ENCODE peak calls at places on chromosomes 6 and 20, in ten cellular contexts. One of them, this sample, is unnamed.

GRCh38 chr20:63260521-63260920 is 6.3 kb upstream of the NKAIN4 start:
- DNase-seq in GM06990: no peak
- DNase-seq in IMR-90: no peak
- DNase-seq in endodermal cell: no peak
- DNase-seq in heart right ventricle: no peak
- DNase-seq in GM10248: no peak
- DNase-seq in endothelial cell of umbilical vein: no peak
- DNase-seq in PC-3: no peak
- DNase-seq in cardiac muscle cell: no peak
- DNase-seq in WERI-Rb-1: no peak
- DNase-seq in this sample: no peak

GRCh38 chr6:16301511-16301910 is 63.1 kb downstream of the GMPR start:
- DNase-seq in WERI-Rb-1: no peak
- DNase-seq in heart right ventricle: no peak
- DNase-seq in endodermal cell: peak; percentile 35
- DNase-seq in cardiac muscle cell: no peak
- DNase-seq in endothelial cell of umbilical vein: no peak
- DNase-seq in PC-3: no peak
- DNase-seq in IMR-90: no peak
- DNase-seq in GM06990: peak; percentile 33
- DNase-seq in GM10248: peak; percentile 64
- DNase-seq in this sample: no peak

GRCh38 chr6:34161857-34162515 is 16.1 kb upstream of the GRM4 start:
- DNase-seq in GM06990: no peak
- DNase-seq in endodermal cell: no peak
- DNase-seq in heart right ventricle: no peak
- DNase-seq in IMR-90: no peak
- DNase-seq in endothelial cell of umbilical vein: no peak
- DNase-seq in WERI-Rb-1: peak; percentile 39
- DNase-seq in cardiac muscle cell: no peak
- DNase-seq in PC-3: no peak
- DNase-seq in GM10248: no peak
- DNase-seq in this sample: no peak

GRCh38 chr6:136265101-136265500 is 15.0 kb upstream of the MTFR2 start:
- DNase-seq in cardiac muscle cell: no peak
- DNase-seq in endothelial cell of umbilical vein: no peak
- DNase-seq in endodermal cell: no peak
- DNase-seq in PC-3: no peak
- DNase-seq in GM06990: no peak
- DNase-seq in WERI-Rb-1: no peak
- DNase-seq in GM10248: no peak
- DNase-seq in heart right ventricle: no peak
- DNase-seq in IMR-90: no peak
- DNase-seq in this sample: no peak

GRCh38 chr6:168101201-168102092 is 22.4 kb upstream of the FRMD1 start:
- DNase-seq in cardiac muscle cell: peak; percentile 54
- DNase-seq in endothelial cell of umbilical vein: no peak
- DNase-seq in heart right ventricle: no peak
- DNase-seq in endodermal cell: no peak
- DNase-seq in GM10248: no peak
- DNase-seq in GM06990: no peak
- DNase-seq in PC-3: no peak
- DNase-seq in IMR-90: no peak
- DNase-seq in WERI-Rb-1: no peak
- DNase-seq in this sample: no peak

GRCh38 chr6:27242589-27243265 is 4.8 kb upstream of the PRSS16 start:
- DNase-seq in WERI-Rb-1: no peak
- DNase-seq in cardiac muscle cell: no peak
- DNase-seq in PC-3: no peak
- DNase-seq in IMR-90: no peak
- DNase-seq in heart right ventricle: no peak
- DNase-seq in GM06990: no peak
- DNase-seq in endodermal cell: no peak
- DNase-seq in endothelial cell of umbilical vein: no peak
- DNase-seq in GM10248: no peak
- DNase-seq in this sample: no peak

GRCh38 chr6:678515-678914 is 14.4 kb downstream of the EXOC2 start:
- DNase-seq in endodermal cell: no peak
- DNase-seq in endothelial cell of umbilical vein: no peak
- DNase-seq in heart right ventricle: no peak
- DNase-seq in GM06990: no peak
- DNase-seq in WERI-Rb-1: no peak
- DNase-seq in GM10248: no peak
- DNase-seq in IMR-90: no peak
- DNase-seq in PC-3: no peak
- DNase-seq in cardiac muscle cell: no peak
- DNase-seq in this sample: no peak

GRCh38 chr20:5127204-5127858 is 523 bp downstream of the CDS2 start:
- DNase-seq in endodermal cell: peak; percentile 82
- DNase-seq in PC-3: peak; percentile 54
- DNase-seq in IMR-90: peak; percentile 56
- DNase-seq in GM06990: peak; percentile 75
- DNase-seq in endothelial cell of umbilical vein: peak; percentile 56
- DNase-seq in cardiac muscle cell: peak; percentile 24
- DNase-seq in GM10248: peak; percentile 53
- DNase-seq in WERI-Rb-1: peak; percentile 69
- DNase-seq in heart right ventricle: peak; percentile 49
- DNase-seq in this sample: peak; percentile 45

GRCh38 chr6:114090626-114091025 is 119.7 kb upstream of the HDAC2 start:
- DNase-seq in PC-3: no peak
- DNase-seq in GM06990: no peak
- DNase-seq in WERI-Rb-1: no peak
- DNase-seq in endodermal cell: no peak
- DNase-seq in cardiac muscle cell: no peak
- DNase-seq in endothelial cell of umbilical vein: no peak
- DNase-seq in heart right ventricle: no peak
- DNase-seq in GM10248: no peak
- DNase-seq in IMR-90: no peak
- DNase-seq in this sample: no peak

GRCh38 chr6:10745116-10745515 is 2.5 kb upstream of the TMEM14B start:
- DNase-seq in cardiac muscle cell: no peak
- DNase-seq in GM06990: no peak
- DNase-seq in endothelial cell of umbilical vein: no peak
- DNase-seq in PC-3: no peak
- DNase-seq in endodermal cell: no peak
- DNase-seq in heart right ventricle: no peak
- DNase-seq in GM10248: no peak
- DNase-seq in WERI-Rb-1: no peak
- DNase-seq in IMR-90: no peak
- DNase-seq in this sample: no peak

GRCh38 chr20:31257364-31257763 is at the start of gene DEFB115:
- DNase-seq in IMR-90: no peak
- DNase-seq in endothelial cell of umbilical vein: no peak
- DNase-seq in endodermal cell: no peak
- DNase-seq in GM06990: no peak
- DNase-seq in GM10248: no peak
- DNase-seq in cardiac muscle cell: no peak
- DNase-seq in WERI-Rb-1: no peak
- DNase-seq in heart right ventricle: no peak
- DNase-seq in PC-3: peak; percentile 4
- DNase-seq in this sample: no peak

GRCh38 chr20:31256959-31257358 is 505 bp upstream of the DEFB115 start:
- DNase-seq in heart right ventricle: no peak
- DNase-seq in WERI-Rb-1: no peak
- DNase-seq in endodermal cell: no peak
- DNase-seq in GM06990: no peak
- DNase-seq in cardiac muscle cell: no peak
- DNase-seq in endothelial cell of umbilical vein: no peak
- DNase-seq in PC-3: no peak
- DNase-seq in IMR-90: no peak
- DNase-seq in GM10248: no peak
- DNase-seq in this sample: no peak

GRCh38 chr20:31260326-31260932 is 3.0 kb downstream of the DEFB115 start:
- DNase-seq in endothelial cell of umbilical vein: no peak
- DNase-seq in GM10248: no peak
- DNase-seq in WERI-Rb-1: peak; percentile 17
- DNase-seq in PC-3: peak; percentile 49
- DNase-seq in GM06990: no peak
- DNase-seq in cardiac muscle cell: no peak
- DNase-seq in endodermal cell: no peak
- DNase-seq in IMR-90: no peak
- DNase-seq in heart right ventricle: no peak
- DNase-seq in this sample: peak; percentile 48
- TF ChIP-seq CTCF in endothelial cell of umbilical vein: peak; percentile 24
- TF ChIP-seq CTCF in GM10248: peak; percentile 51
- TF ChIP-seq CTCF in WERI-Rb-1: peak; percentile 79
- TF ChIP-seq CTCF in PC-3: peak; percentile 70
- TF ChIP-seq CTCF in GM06990: peak; percentile 57
- TF ChIP-seq CTCF in cardiac muscle cell: no peak
- TF ChIP-seq CTCF in endodermal cell: peak; percentile 59
- TF ChIP-seq CTCF in IMR-90: peak; percentile 12
- TF ChIP-seq CTCF in heart right ventricle: peak; percentile 23
- TF ChIP-seq CTCF in this sample: peak; percentile 78

DNA sequence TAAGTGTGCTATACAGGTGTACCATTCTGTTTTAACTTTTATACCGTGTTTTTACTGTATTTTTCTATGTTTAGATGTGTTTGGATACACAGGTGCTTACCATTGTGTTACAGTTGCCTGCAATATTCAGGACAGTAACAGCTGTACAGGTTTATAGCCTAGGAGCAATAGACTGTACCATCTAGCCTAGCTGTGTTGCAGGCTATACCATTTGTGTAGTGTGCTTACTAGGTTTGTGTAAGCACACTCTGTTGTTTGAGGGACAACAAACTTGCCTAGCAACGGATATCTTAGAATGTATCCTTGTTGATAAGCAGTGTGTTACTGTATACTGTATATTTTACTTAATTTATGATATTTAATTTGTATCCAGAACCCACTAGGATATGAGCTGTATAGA is 35.2 kb downstream of the ADGB start:
- DNase-seq in heart right ventricle: no peak
- DNase-seq in WERI-Rb-1: no peak
- DNase-seq in endodermal cell: no peak
- DNase-seq in GM06990: no peak
- DNase-seq in PC-3: no peak
- DNase-seq in cardiac muscle cell: no peak
- DNase-seq in IMR-90: no peak
- DNase-seq in GM10248: no peak
- DNase-seq in endothelial cell of umbilical vein: no peak
- DNase-seq in this sample: no peak
- TF ChIP-seq CTCF in heart right ventricle: no peak
- TF ChIP-seq CTCF in WERI-Rb-1: no peak
- TF ChIP-seq CTCF in endodermal cell: no peak
- TF ChIP-seq CTCF in GM06990: no peak
- TF ChIP-seq CTCF in PC-3: no peak
- TF ChIP-seq CTCF in cardiac muscle cell: no peak
- TF ChIP-seq CTCF in IMR-90: no peak
- TF ChIP-seq CTCF in GM10248: no peak
- TF ChIP-seq CTCF in endothelial cell of umbilical vein: no peak
- TF ChIP-seq CTCF in this sample: no peak

DNA sequence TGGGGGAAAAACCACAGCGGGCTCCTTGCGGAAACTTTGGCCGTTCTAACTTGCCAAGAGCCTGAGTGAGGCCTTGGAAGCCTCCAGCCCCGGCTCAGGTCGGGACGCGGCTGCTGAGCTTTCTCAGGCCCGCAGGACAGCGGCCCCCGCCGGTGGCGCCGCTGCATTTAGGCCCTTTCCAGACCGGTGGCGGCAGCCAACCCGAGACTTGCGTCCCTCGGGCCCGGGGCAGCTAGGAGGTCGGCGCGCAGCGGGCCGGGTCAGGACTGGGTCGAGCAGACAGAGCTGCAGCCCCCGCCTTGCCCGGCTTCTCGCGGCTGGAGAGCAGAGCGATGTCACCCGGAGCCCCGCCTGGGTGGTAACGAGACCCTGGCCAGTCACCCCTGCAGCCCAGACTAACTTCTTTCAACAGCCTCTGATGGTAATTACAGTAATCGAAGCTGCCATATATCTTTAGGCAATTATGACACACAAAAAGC is 2.7 kb downstream of the NR2E1 start:
- DNase-seq in endodermal cell: peak; percentile 88
- DNase-seq in cardiac muscle cell: peak; percentile 81
- DNase-seq in IMR-90: no peak
- DNase-seq in GM10248: peak; percentile 47
- DNase-seq in endothelial cell of umbilical vein: no peak
- DNase-seq in heart right ventricle: peak; percentile 18
- DNase-seq in PC-3: no peak
- DNase-seq in WERI-Rb-1: no peak
- DNase-seq in GM06990: peak; percentile 50
- DNase-seq in this sample: peak; percentile 35
- TF ChIP-seq CTCF in endodermal cell: peak; percentile 70
- TF ChIP-seq CTCF in cardiac muscle cell: no peak
- TF ChIP-seq CTCF in IMR-90: no peak
- TF ChIP-seq CTCF in GM10248: peak; percentile 22
- TF ChIP-seq CTCF in endothelial cell of umbilical vein: peak; percentile 8
- TF ChIP-seq CTCF in heart right ventricle: peak; percentile 54
- TF ChIP-seq CTCF in PC-3: no peak
- TF ChIP-seq CTCF in WERI-Rb-1: no peak
- TF ChIP-seq CTCF in GM06990: peak; percentile 30
- TF ChIP-seq CTCF in this sample: peak; percentile 19

GRCh38 chr6:32971581-32972352 is 3.4 kb downstream of the BRD2 start:
- DNase-seq in cardiac muscle cell: peak; percentile 99
- DNase-seq in GM06990: peak; percentile 100
- DNase-seq in endothelial cell of umbilical vein: peak; percentile 100
- DNase-seq in GM10248: peak; percentile 95
- DNase-seq in heart right ventricle: peak; percentile 100
- DNase-seq in WERI-Rb-1: peak; percentile 100
- DNase-seq in endodermal cell: peak; percentile 99
- DNase-seq in PC-3: peak; percentile 100
- DNase-seq in IMR-90: peak; percentile 100
- DNase-seq in this sample: peak; percentile 100
- TF ChIP-seq CTCF in cardiac muscle cell: no peak
- TF ChIP-seq CTCF in GM06990: no peak
- TF ChIP-seq CTCF in endothelial cell of umbilical vein: no peak
- TF ChIP-seq CTCF in GM10248: no peak
- TF ChIP-seq CTCF in heart right ventricle: no peak
- TF ChIP-seq CTCF in WERI-Rb-1: peak; percentile 5
- TF ChIP-seq CTCF in endodermal cell: no peak
- TF ChIP-seq CTCF in PC-3: no peak
- TF ChIP-seq CTCF in IMR-90: no peak
- TF ChIP-seq CTCF in this sample: no peak

DNA sequence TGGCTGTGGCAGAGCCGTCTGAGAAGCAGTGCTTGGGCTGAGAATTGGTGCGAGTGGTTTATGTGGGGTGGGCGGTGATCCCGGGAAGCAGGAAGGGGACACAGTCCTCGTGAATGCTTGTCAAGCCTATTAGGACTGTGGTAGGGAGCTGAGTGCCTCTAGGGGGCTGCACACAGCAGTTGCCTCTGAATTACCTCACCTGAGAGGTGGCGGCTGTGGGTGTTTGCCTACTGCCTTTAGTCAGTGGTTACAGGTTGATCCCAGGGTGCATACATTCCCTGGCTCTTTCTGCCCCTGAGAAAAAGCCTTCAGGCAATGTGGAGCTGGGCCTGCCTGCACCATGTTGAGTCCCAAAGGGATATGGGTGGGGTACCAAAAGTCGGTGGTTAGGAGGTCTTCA is 5.2 kb downstream of the AP5S1 start:
- DNase-seq in GM06990: no peak
- DNase-seq in GM10248: no peak
- DNase-seq in cardiac muscle cell: no peak
- DNase-seq in endodermal cell: peak; percentile 81
- DNase-seq in heart right ventricle: no peak
- DNase-seq in WERI-Rb-1: no peak
- DNase-seq in IMR-90: no peak
- DNase-seq in endothelial cell of umbilical vein: no peak
- DNase-seq in PC-3: no peak
- DNase-seq in this sample: no peak
- TF ChIP-seq CTCF in GM06990: peak; percentile 2
- TF ChIP-seq CTCF in GM10248: no peak
- TF ChIP-seq CTCF in cardiac muscle cell: no peak
- TF ChIP-seq CTCF in endodermal cell: peak; percentile 68
- TF ChIP-seq CTCF in heart right ventricle: no peak
- TF ChIP-seq CTCF in WERI-Rb-1: no peak
- TF ChIP-seq CTCF in IMR-90: no peak
- TF ChIP-seq CTCF in endothelial cell of umbilical vein: no peak
- TF ChIP-seq CTCF in PC-3: peak; percentile 20
- TF ChIP-seq CTCF in this sample: no peak